ENCODE peak calls at places on chromosomes 16 and 17, in ten cellular contexts. D is stimulated activated effector memory CD8-positive, alpha-beta T cell treated with anti-CD3 and anti-CD28 coated beads, Interleukin-12 subunit alpha, Interleukin-12 subunit beta, amount 100 ng/mL, for 72 hours; B is SJSA1; R is fibroblast of lung; L is activated CD4-positive, CD25-positive, alpha-beta regulatory T cell; H is iPS DF 6.9; U is Right ventricle myocardium superior; K is cerebellar cortex; M is sciatic nerve; P is stimulated activated CD8-positive, alpha-beta memory T cell treated with anti-CD3 and anti-CD28 coated beads, Interleukin-7, amount 100 ng/mL, for 1 hour. W is an unnamed sample.

GRCh38 chr16:81005644-81006471 is 827 bp downstream of the CMC2 start:
- DNase-seq in B (peak), H (no peak), D (no peak), K (peak), P (no peak), R (peak), L (no peak), U (no peak), M (no peak), W (no peak)

GRCh38 chr17:17876959-17877547 is 40.3 kb upstream of the SREBF1 start:
- DNase-seq in R (peak), K (no peak), D (no peak), H (no peak), U (peak), B (no peak), L (no peak), M (no peak), P (no peak), W (peak)

GRCh38 chr16:87849419-87850008 is 19.8 kb downstream of the SLC7A5 start:
- DNase-seq in B (no peak), R (no peak), L (no peak), M (no peak), H (no peak), K (no peak), D (no peak), P (no peak), U (no peak), W (no peak)

GRCh38 chr17:36939059-36939943 is 2.0 kb downstream of the LHX1 start:
- DNase-seq in L (no peak), M (no peak), K (peak), R (no peak), U (no peak), B (no peak), H (no peak), P (no peak), D (no peak), W (no peak)

GRCh38 chr16:21277927-21278706 is at the start of gene CRYM:
- DNase-seq in H (no peak), U (peak), L (no peak), R (peak), P (no peak), D (peak), M (peak), B (no peak), K (peak), W (peak)

GRCh38 chr16:88570691-88571092 is 489 bp downstream of the ZC3H18 start:
- DNase-seq in M (no peak), R (no peak), K (no peak), D (no peak), H (no peak), U (no peak), B (peak), P (no peak), L (no peak), W (no peak)

GRCh38 chr17:75688209-75688771 is 21.2 kb downstream of the SAP30BP start:
- DNase-seq in L (no peak), M (no peak), P (no peak), R (no peak), H (no peak), U (no peak), D (no peak), B (no peak), K (no peak), W (no peak)

GRCh38 chr17:76491271-76492184 is 9.7 kb downstream of the RHBDF2 start:
- DNase-seq in P (no peak), R (no peak), H (no peak), K (no peak), D (no peak), L (no peak), M (no peak), B (no peak), U (peak), W (no peak)

GRCh38 chr17:80002690-80003490 is 32.8 kb downstream of the TBC1D16 start:
- DNase-seq in H (no peak), L (no peak), M (no peak), D (no peak), P (no peak), B (no peak), R (no peak), K (no peak), U (no peak), W (no peak)

GRCh38 chr16:8867483-8868271 is 1.1 kb downstream of the CARHSP1 start:
- DNase-seq in R (no peak), H (no peak), P (no peak), K (no peak), B (peak), M (peak), U (peak), L (no peak), D (no peak), W (no peak)

GRCh38 chr17:73307130-73307529 is 4.7 kb downstream of the CDC42EP4 start:
- DNase-seq in M (no peak), K (peak), H (no peak), D (no peak), R (no peak), U (peak), P (no peak), L (no peak), B (no peak), W (no peak)

GRCh38 chr16:17176199-17176598 is 294.6 kb downstream of the XYLT1 start:
- DNase-seq in K (no peak), U (no peak), B (no peak), R (no peak), L (no peak), D (no peak), M (no peak), P (no peak), H (no peak), W (no peak)

GRCh38 chr17:44828919-44829557 is 1.0 kb downstream of the GJC1 start:
- DNase-seq in U (no peak), L (no peak), M (no peak), D (no peak), R (peak), K (no peak), P (no peak), B (no peak), H (no peak), W (no peak)

GRCh38 chr16:69509125-69509524 is 56.6 kb upstream of the NFAT5 start:
- DNase-seq in L (no peak), P (no peak), D (no peak), K (no peak), M (no peak), H (no peak), U (no peak), R (no peak), B (no peak), W (no peak)

GRCh38 chr16:14559809-14560227 is 70.2 kb downstream of the PARN start:
- DNase-seq in D (no peak), H (no peak), P (no peak), M (no peak), R (no peak), U (no peak), B (peak), K (no peak), L (no peak), W (no peak)

GRCh38 chr17:29059281-29059680 is 16.3 kb downstream of the PIPOX start:
- DNase-seq in B (no peak), K (no peak), R (peak), H (no peak), P (no peak), D (no peak), M (no peak), L (no peak), U (no peak), W (no peak)

GRCh38 chr17:15341385-15341849 is at the start of gene TEKT3:
- DNase-seq in K (peak), P (no peak), M (peak), L (no peak), R (peak), H (peak), D (no peak), B (peak), U (peak), W (peak)

GRCh38 chr17:21008992-21009671 is 33.7 kb downstream of the USP22 start:
- DNase-seq in M (no peak), R (no peak), L (no peak), K (no peak), U (no peak), D (no peak), B (no peak), H (no peak), P (no peak), W (no peak)

GRCh38 chr17:49894761-49895160 is 46.9 kb upstream of the TAC4 start:
- DNase-seq in D (no peak), B (no peak), H (no peak), R (no peak), P (no peak), M (no peak), L (no peak), U (no peak), K (no peak), W (no peak)

GRCh38 chr16:23171234-23171948 is 11.2 kb upstream of the SCNN1G start:
- DNase-seq in P (no peak), U (no peak), K (no peak), L (no peak), H (no peak), R (peak), B (peak), D (no peak), M (no peak), W (no peak)

GRCh38 chr17:44083250-44083849 is 12.8 kb downstream of the G6PC3 start:
- DNase-seq in P (no peak), M (no peak), B (no peak), H (no peak), L (no peak), D (no peak), R (no peak), K (peak), U (peak), W (no peak)

GRCh38 chr17:44872131-44872768 is 24.6 kb downstream of the HIGD1B start:
- DNase-seq in K (peak), D (no peak), R (no peak), P (no peak), M (no peak), L (no peak), U (peak), H (no peak), B (no peak), W (no peak)

GRCh38 chr16:67528870-67529638 is 425 bp downstream of the RIPOR1 start:
- DNase-seq in H (no peak), B (peak), U (peak), P (no peak), L (no peak), R (peak), M (peak), D (no peak), K (no peak), W (peak)

GRCh38 chr17:20063665-20064648 is 54.8 kb downstream of the SPECC1 start:
- DNase-seq in U (peak), D (no peak), R (peak), L (no peak), K (peak), P (no peak), M (peak), B (peak), H (no peak), W (no peak)

W was measured in mesothelial cell of epicardium.